ENCODE peak calls at places on chromosomes 12 and 14, in four cellular contexts. One of them, this sample, is unnamed.
A peak's percentile ranks its signal among the peaks of the same experiment; 100 is the strongest.

GRCh38 chr12:1517007-1517406 is 77.4 kb downstream of the FBXL14 start:
- DNase-seq in HCT116: no peak
- DNase-seq in K562: no peak
- DNase-seq in SK-N-SH: peak; percentile 58
- DNase-seq in this sample: no peak

GRCh38 chr14:68730811-68731425 is 61.9 kb downstream of the ZFP36L1 start:
- DNase-seq in HCT116: no peak
- DNase-seq in K562: no peak
- DNase-seq in SK-N-SH: no peak
- DNase-seq in this sample: no peak

GRCh38 chr14:26008290-26008689 is 589.5 kb downstream of the NOVA1 start:
- DNase-seq in HCT116: no peak
- DNase-seq in K562: no peak
- DNase-seq in SK-N-SH: peak; percentile 0
- DNase-seq in this sample: no peak

GRCh38 chr12:93689076-93689834 is 12.1 kb downstream of the CRADD start:
- DNase-seq in HCT116: no peak
- DNase-seq in K562: peak; percentile 49
- DNase-seq in SK-N-SH: no peak
- DNase-seq in this sample: peak; percentile 91

GRCh38 chr12:113292547-113292946 is 42.4 kb downstream of the SLC8B1 start:
- DNase-seq in HCT116: no peak
- DNase-seq in K562: no peak
- DNase-seq in SK-N-SH: peak; percentile 62
- DNase-seq in this sample: no peak

GRCh38 chr14:21258194-21258888 is 10.9 kb downstream of the HNRNPC start:
- DNase-seq in HCT116: no peak
- DNase-seq in K562: no peak
- DNase-seq in SK-N-SH: no peak
- DNase-seq in this sample: no peak

GRCh38 chr12:57085999-57086950 is 2.6 kb upstream of the NAB2 start:
- DNase-seq in HCT116: no peak
- DNase-seq in K562: peak; percentile 86
- DNase-seq in SK-N-SH: peak; percentile 72
- DNase-seq in this sample: peak; percentile 61

GRCh38 chr14:69643430-69644200 is 32.2 kb downstream of the SUSD6 start:
- DNase-seq in HCT116: peak; percentile 75
- DNase-seq in K562: no peak
- DNase-seq in SK-N-SH: no peak
- DNase-seq in this sample: peak; percentile 94

GRCh38 chr14:35261774-35262173 is 30.4 kb upstream of the PSMA6 start:
- DNase-seq in HCT116: no peak
- DNase-seq in K562: no peak
- DNase-seq in SK-N-SH: no peak
- DNase-seq in this sample: no peak

GRCh38 chr12:101671157-101671791 is 26.2 kb upstream of the CHPT1 start:
- DNase-seq in HCT116: no peak
- DNase-seq in K562: no peak
- DNase-seq in SK-N-SH: no peak
- DNase-seq in this sample: no peak

GRCh38 chr14:58469309-58469708 is 41.8 kb downstream of the KIAA0586 start:
- DNase-seq in HCT116: no peak
- DNase-seq in K562: no peak
- DNase-seq in SK-N-SH: no peak
- DNase-seq in this sample: no peak

GRCh38 chr12:116559330-116560080 is at the start of gene MAP1LC3B2:
- DNase-seq in HCT116: peak; percentile 36
- DNase-seq in K562: peak; percentile 98
- DNase-seq in SK-N-SH: no peak
- DNase-seq in this sample: peak; percentile 72

GRCh38 chr14:75427126-75427481 is 718 bp upstream of the JDP2 start:
- DNase-seq in HCT116: no peak
- DNase-seq in K562: no peak
- DNase-seq in SK-N-SH: no peak
- DNase-seq in this sample: no peak

GRCh38 chr12:71014180-71014785 is 93.7 kb upstream of the PTPRR start:
- DNase-seq in HCT116: peak; percentile 51
- DNase-seq in K562: peak; percentile 29
- DNase-seq in SK-N-SH: peak; percentile 4
- DNase-seq in this sample: no peak

GRCh38 chr14:55446833-55447232 is 6.4 kb upstream of the TBPL2 start:
- DNase-seq in HCT116: peak; percentile 69
- DNase-seq in K562: no peak
- DNase-seq in SK-N-SH: no peak
- DNase-seq in this sample: no peak

GRCh38 chr14:77151245-77151644 is 9.7 kb upstream of the ZDHHC22 start:
- DNase-seq in HCT116: no peak
- DNase-seq in K562: peak; percentile 32
- DNase-seq in SK-N-SH: peak; percentile 70
- DNase-seq in this sample: no peak

DNA sequence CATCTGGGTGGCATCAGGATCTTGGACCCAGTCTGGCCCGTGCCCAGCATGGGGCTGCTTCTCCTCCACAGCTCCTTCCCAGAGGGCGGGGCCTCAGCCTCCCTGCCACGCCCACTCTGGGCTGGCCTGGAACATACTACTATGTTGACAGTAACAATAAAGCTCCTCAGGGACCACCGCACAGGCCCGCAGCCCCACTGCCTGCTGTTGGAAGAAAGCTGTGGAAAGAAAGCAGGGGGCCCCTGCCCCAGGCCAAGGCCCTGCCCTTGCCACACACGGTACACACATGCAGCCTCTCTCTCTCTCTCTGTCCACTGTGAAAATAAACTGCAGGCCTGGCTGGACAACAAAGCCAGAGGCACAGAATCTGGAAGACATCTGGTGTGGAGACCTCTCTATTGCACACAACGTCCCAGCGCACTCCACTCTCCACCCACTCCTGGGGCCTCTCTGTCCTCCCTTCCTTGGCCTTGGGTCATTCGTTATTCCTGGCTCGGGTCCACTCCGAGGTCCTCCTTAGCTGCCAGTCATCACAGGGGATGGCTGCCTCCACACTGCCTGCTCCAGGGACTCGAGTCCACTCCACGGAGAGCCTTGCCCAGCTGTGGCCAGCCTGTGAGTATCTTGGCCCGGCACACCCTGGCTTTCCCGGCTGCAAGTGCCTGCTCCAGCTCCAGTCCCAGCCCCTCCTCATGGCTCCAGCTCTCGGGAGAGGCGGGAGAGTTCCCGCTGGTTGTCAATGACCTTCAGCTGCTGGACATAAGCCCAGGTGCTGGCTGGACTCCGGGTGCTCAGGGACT is 11.8 kb upstream of the ENDOU start:
- DNase-seq in HCT116: no peak
- DNase-seq in K562: peak; percentile 59
- DNase-seq in SK-N-SH: peak; percentile 84
- DNase-seq in this sample: peak; percentile 37
- TF ChIP-seq POLR2AphosphoS5 in HCT116: no peak
- TF ChIP-seq POLR2AphosphoS5 in K562: no peak
- TF ChIP-seq POLR2AphosphoS5 in SK-N-SH: peak; percentile 37
- TF ChIP-seq POLR2AphosphoS5 in this sample: peak; percentile 14

GRCh38 chr12:6981152-6982052 is 10.7 kb downstream of the EMG1 start:
- DNase-seq in HCT116: no peak
- DNase-seq in K562: no peak
- DNase-seq in SK-N-SH: no peak
- DNase-seq in this sample: no peak

GRCh38 chr12:6980740-6981139 is 10.0 kb downstream of the EMG1 start:
- DNase-seq in HCT116: no peak
- DNase-seq in K562: no peak
- DNase-seq in SK-N-SH: no peak
- DNase-seq in this sample: no peak

GRCh38 chr12:6979453-6979852 is 8.7 kb downstream of the EMG1 start:
- DNase-seq in HCT116: no peak
- DNase-seq in K562: no peak
- DNase-seq in SK-N-SH: no peak
- DNase-seq in this sample: no peak

GRCh38 chr12:6979021-6979420 is 8.3 kb downstream of the EMG1 start:
- DNase-seq in HCT116: no peak
- DNase-seq in K562: no peak
- DNase-seq in SK-N-SH: no peak
- DNase-seq in this sample: no peak

DNA sequence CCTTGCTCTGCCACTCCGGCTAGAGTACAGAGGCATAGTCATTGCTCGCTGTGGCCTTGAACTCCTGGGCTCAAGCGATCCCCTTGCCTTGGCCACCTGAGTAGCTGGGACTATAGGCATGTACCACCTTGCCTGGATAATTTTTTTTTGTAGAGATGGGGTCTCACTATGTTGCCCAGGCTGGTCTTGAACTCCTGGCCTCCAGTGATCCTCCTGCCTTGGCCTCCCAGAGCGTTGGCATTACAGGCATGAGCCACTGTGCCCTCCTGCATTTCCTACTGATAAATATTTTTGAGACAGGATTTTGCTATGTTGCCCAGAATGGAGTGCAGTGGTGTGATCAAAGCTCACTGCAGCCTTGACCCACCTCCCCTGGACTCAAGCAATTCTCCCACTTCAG is 9.4 kb downstream of the EMG1 start:
- DNase-seq in HCT116: no peak
- DNase-seq in K562: no peak
- DNase-seq in SK-N-SH: no peak
- DNase-seq in this sample: no peak
- TF ChIP-seq POLR2AphosphoS5 in HCT116: no peak
- TF ChIP-seq POLR2AphosphoS5 in K562: no peak
- TF ChIP-seq POLR2AphosphoS5 in SK-N-SH: no peak
- TF ChIP-seq POLR2AphosphoS5 in this sample: no peak

GRCh38 chr12:59404109-59404650 is 191.6 kb upstream of the SLC16A7 start:
- DNase-seq in HCT116: no peak
- DNase-seq in K562: no peak
- DNase-seq in SK-N-SH: no peak
- DNase-seq in this sample: no peak

GRCh38 chr12:59405992-59406391 is 189.8 kb upstream of the SLC16A7 start:
- DNase-seq in HCT116: no peak
- DNase-seq in K562: no peak
- DNase-seq in SK-N-SH: no peak
- DNase-seq in this sample: no peak

GRCh38 chr12:59401862-59402261 is 194.0 kb upstream of the SLC16A7 start:
- DNase-seq in HCT116: no peak
- DNase-seq in K562: no peak
- DNase-seq in SK-N-SH: no peak
- DNase-seq in this sample: no peak

GRCh38 chr12:59407799-59408198 is 188.0 kb upstream of the SLC16A7 start:
- DNase-seq in HCT116: no peak
- DNase-seq in K562: no peak
- DNase-seq in SK-N-SH: no peak
- DNase-seq in this sample: no peak

GRCh38 chr12:59403259-59403932 is 192.4 kb upstream of the SLC16A7 start:
- DNase-seq in HCT116: peak; percentile 55
- DNase-seq in K562: peak; percentile 25
- DNase-seq in SK-N-SH: peak; percentile 7
- DNase-seq in this sample: peak; percentile 19
- TF ChIP-seq POLR2AphosphoS5 in HCT116: no peak
- TF ChIP-seq POLR2AphosphoS5 in K562: no peak
- TF ChIP-seq POLR2AphosphoS5 in SK-N-SH: no peak
- TF ChIP-seq POLR2AphosphoS5 in this sample: no peak

DNA sequence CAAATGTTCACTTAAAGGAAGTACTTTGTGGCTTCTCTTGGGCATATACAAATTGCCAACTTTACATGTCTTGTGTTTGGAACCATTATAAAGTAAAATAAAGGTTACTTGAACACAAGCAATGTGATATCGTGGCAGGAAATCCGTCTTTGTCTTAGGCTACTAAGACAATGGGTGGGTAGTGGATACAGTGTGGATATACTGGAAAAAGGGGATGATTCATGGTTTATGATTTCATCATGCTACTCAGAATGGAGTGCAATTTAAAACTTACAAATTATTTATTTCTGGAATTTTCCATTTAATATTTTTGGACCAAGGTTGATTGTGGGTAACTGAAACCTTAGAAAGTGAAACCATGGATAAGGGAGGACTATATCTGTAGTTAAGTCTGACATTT is 48.4 kb downstream of the MYRFL start:
- DNase-seq in HCT116: no peak
- DNase-seq in K562: no peak
- DNase-seq in SK-N-SH: no peak
- DNase-seq in this sample: no peak
- TF ChIP-seq POLR2AphosphoS5 in HCT116: no peak
- TF ChIP-seq POLR2AphosphoS5 in K562: no peak
- TF ChIP-seq POLR2AphosphoS5 in SK-N-SH: no peak
- TF ChIP-seq POLR2AphosphoS5 in this sample: no peak

DNA sequence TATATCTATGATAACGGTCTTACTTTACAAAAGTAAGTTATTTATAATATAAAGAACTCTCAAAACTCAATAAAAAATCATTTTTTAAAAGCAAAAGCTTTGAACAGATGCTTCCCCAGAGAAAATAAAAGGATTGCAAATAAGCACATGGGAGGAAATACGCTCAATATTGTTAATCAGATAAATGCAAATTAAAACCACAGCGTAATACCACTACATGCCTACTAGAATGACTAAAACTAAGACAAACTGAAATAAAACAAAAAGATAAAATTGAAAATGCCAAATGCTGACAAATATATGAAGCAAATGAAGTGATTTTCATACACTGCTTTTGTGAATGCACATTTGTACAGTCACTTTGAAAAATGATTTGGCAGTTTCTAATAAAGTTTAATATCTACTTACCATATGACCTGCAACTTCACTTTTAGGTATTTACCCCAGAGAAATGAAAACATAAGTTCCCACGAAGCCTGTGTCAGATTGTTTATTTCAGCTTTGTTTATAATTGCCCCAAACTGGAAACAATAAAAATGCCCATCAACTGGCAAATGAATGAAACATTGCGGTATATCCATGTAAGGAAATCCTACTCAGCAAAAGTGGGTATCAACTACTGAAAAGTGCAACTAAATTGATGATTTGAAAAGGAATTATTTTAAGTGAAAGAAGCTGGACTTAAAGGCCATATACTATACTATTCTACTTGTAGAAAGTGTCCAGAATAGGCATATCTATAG is 1072.4 kb downstream of the TMTC2 start:
- DNase-seq in HCT116: no peak
- DNase-seq in K562: no peak
- DNase-seq in SK-N-SH: no peak
- DNase-seq in this sample: no peak
- TF ChIP-seq POLR2AphosphoS5 in HCT116: no peak
- TF ChIP-seq POLR2AphosphoS5 in K562: no peak
- TF ChIP-seq POLR2AphosphoS5 in SK-N-SH: no peak
- TF ChIP-seq POLR2AphosphoS5 in this sample: no peak

DNA sequence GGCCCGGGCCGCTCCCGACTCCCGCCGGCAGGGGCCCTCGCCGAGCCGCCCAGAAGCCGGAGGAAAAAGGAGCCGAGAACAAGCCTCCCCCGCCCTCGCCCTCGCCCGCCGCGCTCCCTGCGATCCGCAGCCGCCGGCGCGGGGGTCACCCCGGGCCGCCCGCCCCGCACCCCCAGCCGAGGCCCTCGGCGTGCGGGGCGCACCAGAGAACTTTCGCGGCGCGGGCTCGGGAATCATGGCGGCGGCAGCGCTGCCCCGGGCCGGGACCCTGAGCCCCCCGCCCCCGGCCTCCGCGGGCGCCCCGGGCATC is 519 bp downstream of the CDK2AP1 start:
- DNase-seq in HCT116: no peak
- DNase-seq in K562: peak; percentile 82
- DNase-seq in SK-N-SH: peak; percentile 89
- DNase-seq in this sample: peak; percentile 61
- TF ChIP-seq POLR2AphosphoS5 in HCT116: no peak
- TF ChIP-seq POLR2AphosphoS5 in K562: no peak
- TF ChIP-seq POLR2AphosphoS5 in SK-N-SH: no peak
- TF ChIP-seq POLR2AphosphoS5 in this sample: no peak